ENCODE peak calls at places on chromosomes 5 and 9, in six cellular contexts. One of them, this sample, is unnamed.

GRCh38 chr5:180598797-180599589 is 7.7 kb upstream of the SCGB3A1 start:
- DNase-seq in K562: no peak
- DNase-seq in H1: no peak
- DNase-seq in HepG2: no peak
- DNase-seq in GM12878: no peak
- DNase-seq in GM12891: no peak
- DNase-seq in this sample: no peak

GRCh38 chr5:35188041-35188457 is 42.2 kb downstream of the PRLR start:
- DNase-seq in K562: no peak
- DNase-seq in H1: no peak
- DNase-seq in HepG2: no peak
- DNase-seq in GM12878: no peak
- DNase-seq in GM12891: no peak
- DNase-seq in this sample: no peak

GRCh38 chr9:135574331-135574730 is 12.8 kb downstream of the PAEP start:
- DNase-seq in K562: no peak
- DNase-seq in H1: no peak
- DNase-seq in HepG2: no peak
- DNase-seq in GM12878: no peak
- DNase-seq in GM12891: no peak
- DNase-seq in this sample: no peak

GRCh38 chr5:163408311-163408923 is 29.0 kb upstream of the CCNG1 start:
- DNase-seq in K562: peak; percentile 76
- DNase-seq in H1: no peak
- DNase-seq in HepG2: peak; percentile 20
- DNase-seq in GM12878: peak; percentile 25
- DNase-seq in GM12891: no peak
- DNase-seq in this sample: no peak

GRCh38 chr5:143673676-143674468 is 138.1 kb upstream of the HMHB1 start:
- DNase-seq in K562: no peak
- DNase-seq in H1: no peak
- DNase-seq in HepG2: peak; percentile 81
- DNase-seq in GM12878: no peak
- DNase-seq in GM12891: no peak
- DNase-seq in this sample: no peak

GRCh38 chr9:2928386-2928785 is 84.5 kb upstream of the PUM3 start:
- DNase-seq in K562: no peak
- DNase-seq in H1: no peak
- DNase-seq in HepG2: no peak
- DNase-seq in GM12878: no peak
- DNase-seq in GM12891: no peak
- DNase-seq in this sample: no peak

GRCh38 chr5:14864181-14864812 is 7.3 kb downstream of the ANKH start:
- DNase-seq in K562: no peak
- DNase-seq in H1: no peak
- DNase-seq in HepG2: no peak
- DNase-seq in GM12878: no peak
- DNase-seq in GM12891: no peak
- DNase-seq in this sample: no peak

GRCh38 chr9:112401175-112401815 is 21.4 kb downstream of the HSDL2 start:
- DNase-seq in K562: no peak
- DNase-seq in H1: no peak
- DNase-seq in HepG2: no peak
- DNase-seq in GM12878: no peak
- DNase-seq in GM12891: no peak
- DNase-seq in this sample: no peak

GRCh38 chr5:1208743-1209551 is 7.6 kb downstream of the SLC6A19 start:
- DNase-seq in K562: no peak
- DNase-seq in H1: no peak
- DNase-seq in HepG2: no peak
- DNase-seq in GM12878: no peak
- DNase-seq in GM12891: no peak
- DNase-seq in this sample: no peak

GRCh38 chr5:180816608-180817534 is 14.3 kb upstream of the MGAT1 start:
- DNase-seq in K562: no peak
- DNase-seq in H1: no peak
- DNase-seq in HepG2: no peak
- DNase-seq in GM12878: no peak
- DNase-seq in GM12891: no peak
- DNase-seq in this sample: no peak

GRCh38 chr5:37248970-37249819 is at the start of gene CPLANE1:
- DNase-seq in K562: no peak
- DNase-seq in H1: peak; percentile 64
- DNase-seq in HepG2: peak; percentile 53
- DNase-seq in GM12878: peak; percentile 17
- DNase-seq in GM12891: peak; percentile 71
- DNase-seq in this sample: peak; percentile 69

GRCh38 chr9:16092627-16093091 is 539.8 kb downstream of the CCDC171 start:
- DNase-seq in K562: no peak
- DNase-seq in H1: no peak
- DNase-seq in HepG2: no peak
- DNase-seq in GM12878: no peak
- DNase-seq in GM12891: no peak
- DNase-seq in this sample: no peak

GRCh38 chr5:177304392-177305119 is 957 bp downstream of the PRELID1 start:
- DNase-seq in K562: peak; percentile 62
- DNase-seq in H1: no peak
- DNase-seq in HepG2: peak; percentile 55
- DNase-seq in GM12878: no peak
- DNase-seq in GM12891: no peak
- DNase-seq in this sample: no peak

GRCh38 chr5:9869616-9870288 is 239.6 kb upstream of the TAS2R1 start:
- DNase-seq in K562: no peak
- DNase-seq in H1: no peak
- DNase-seq in HepG2: no peak
- DNase-seq in GM12878: no peak
- DNase-seq in GM12891: no peak
- DNase-seq in this sample: no peak

GRCh38 chr9:135536166-135536565 is 9.8 kb upstream of the OBP2A start:
- DNase-seq in K562: no peak
- DNase-seq in H1: no peak
- DNase-seq in HepG2: no peak
- DNase-seq in GM12878: no peak
- DNase-seq in GM12891: no peak
- DNase-seq in this sample: no peak

GRCh38 chr9:4077499-4078102 is 222.3 kb downstream of the GLIS3 start:
- DNase-seq in K562: peak; percentile 42
- DNase-seq in H1: no peak
- DNase-seq in HepG2: peak; percentile 10
- DNase-seq in GM12878: no peak
- DNase-seq in GM12891: peak; percentile 15
- DNase-seq in this sample: peak; percentile 2

GRCh38 chr5:24789631-24790354 is 145.0 kb upstream of the CDH10 start:
- DNase-seq in K562: no peak
- DNase-seq in H1: no peak
- DNase-seq in HepG2: no peak
- DNase-seq in GM12878: no peak
- DNase-seq in GM12891: no peak
- DNase-seq in this sample: no peak
- TF ChIP-seq TAF1 in K562: no peak
- TF ChIP-seq TAF1 in H1: no peak
- TF ChIP-seq TAF1 in HepG2: no peak
- TF ChIP-seq TAF1 in GM12878: no peak
- TF ChIP-seq TAF1 in GM12891: no peak
- TF ChIP-seq TAF1 in this sample: no peak

GRCh38 chr9:120875954-120876841 is 790 bp downstream of the PHF19 start:
- DNase-seq in K562: peak; percentile 100
- DNase-seq in H1: peak; percentile 41
- DNase-seq in HepG2: peak; percentile 86
- DNase-seq in GM12878: no peak
- DNase-seq in GM12891: peak; percentile 89
- DNase-seq in this sample: peak; percentile 95
- TF ChIP-seq POLR2A in K562: no peak
- TF ChIP-seq POLR2A in H1: peak; percentile 38
- TF ChIP-seq POLR2A in HepG2: peak; percentile 17
- TF ChIP-seq POLR2A in GM12878: peak; percentile 79
- TF ChIP-seq POLR2A in GM12891: no peak
- TF ChIP-seq POLR2A in this sample: no peak

GRCh38 chr9:127452481-127453092 is 1.3 kb downstream of the LRSAM1 start:
- DNase-seq in K562: no peak
- DNase-seq in H1: no peak
- DNase-seq in HepG2: peak; percentile 49
- DNase-seq in GM12878: no peak
- DNase-seq in GM12891: no peak
- DNase-seq in this sample: no peak
- TF ChIP-seq TAF1 in K562: no peak
- TF ChIP-seq TAF1 in H1: no peak
- TF ChIP-seq TAF1 in HepG2: no peak
- TF ChIP-seq TAF1 in GM12878: no peak
- TF ChIP-seq TAF1 in GM12891: no peak
- TF ChIP-seq TAF1 in this sample: no peak

GRCh38 chr9:93453047-93453914 is at the start of gene FAM120AOS:
- DNase-seq in K562: peak; percentile 95
- DNase-seq in H1: peak; percentile 75
- DNase-seq in HepG2: peak; percentile 91
- DNase-seq in GM12878: peak; percentile 71
- DNase-seq in GM12891: peak; percentile 56
- DNase-seq in this sample: peak; percentile 62
- TF ChIP-seq POLR2A in K562: peak; percentile 67
- TF ChIP-seq POLR2A in H1: peak; percentile 23
- TF ChIP-seq POLR2A in HepG2: peak; percentile 57
- TF ChIP-seq POLR2A in GM12878: peak; percentile 52
- TF ChIP-seq POLR2A in GM12891: peak; percentile 32
- TF ChIP-seq POLR2A in this sample: no peak

DNA sequence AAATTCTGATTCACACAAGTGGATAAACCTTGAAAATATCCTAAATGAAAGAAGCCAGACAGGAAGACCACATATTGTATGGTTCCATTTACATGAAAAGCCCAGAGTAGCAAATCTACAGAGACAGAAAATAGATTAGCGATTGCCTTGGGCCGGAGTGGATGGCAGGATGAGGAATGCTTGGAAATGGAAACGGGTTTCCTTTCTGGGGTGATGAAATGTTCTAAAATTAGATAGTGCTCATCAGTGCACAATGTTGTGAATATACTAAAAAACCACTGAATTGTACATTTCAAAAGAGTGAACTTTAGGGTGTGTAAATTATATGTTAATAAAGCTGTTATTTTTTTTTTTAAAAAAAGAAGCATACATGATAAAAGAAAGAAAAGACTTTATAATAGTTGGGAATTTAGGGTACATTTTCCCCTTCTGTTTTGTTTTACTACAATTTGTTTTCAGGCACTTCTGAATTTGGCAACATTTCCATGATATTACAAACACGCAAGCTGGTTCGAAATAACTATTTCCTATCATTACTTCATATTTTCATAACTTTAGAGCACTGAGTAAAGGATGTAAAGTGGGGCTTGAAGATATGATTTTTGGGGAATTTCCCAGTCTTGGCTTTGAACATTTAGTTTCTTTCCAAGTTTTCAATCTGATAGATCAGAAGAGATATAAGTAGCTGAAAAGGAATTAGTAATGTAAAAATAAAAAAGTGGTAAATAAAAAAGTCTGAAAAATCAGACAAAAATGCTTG is 23.9 kb downstream of the SLC35A4 start:
- DNase-seq in K562: no peak
- DNase-seq in H1: no peak
- DNase-seq in HepG2: no peak
- DNase-seq in GM12878: no peak
- DNase-seq in GM12891: no peak
- DNase-seq in this sample: no peak
- TF ChIP-seq TAF1 in K562: no peak
- TF ChIP-seq TAF1 in H1: no peak
- TF ChIP-seq TAF1 in HepG2: no peak
- TF ChIP-seq TAF1 in GM12878: no peak
- TF ChIP-seq TAF1 in GM12891: no peak
- TF ChIP-seq TAF1 in this sample: no peak

DNA sequence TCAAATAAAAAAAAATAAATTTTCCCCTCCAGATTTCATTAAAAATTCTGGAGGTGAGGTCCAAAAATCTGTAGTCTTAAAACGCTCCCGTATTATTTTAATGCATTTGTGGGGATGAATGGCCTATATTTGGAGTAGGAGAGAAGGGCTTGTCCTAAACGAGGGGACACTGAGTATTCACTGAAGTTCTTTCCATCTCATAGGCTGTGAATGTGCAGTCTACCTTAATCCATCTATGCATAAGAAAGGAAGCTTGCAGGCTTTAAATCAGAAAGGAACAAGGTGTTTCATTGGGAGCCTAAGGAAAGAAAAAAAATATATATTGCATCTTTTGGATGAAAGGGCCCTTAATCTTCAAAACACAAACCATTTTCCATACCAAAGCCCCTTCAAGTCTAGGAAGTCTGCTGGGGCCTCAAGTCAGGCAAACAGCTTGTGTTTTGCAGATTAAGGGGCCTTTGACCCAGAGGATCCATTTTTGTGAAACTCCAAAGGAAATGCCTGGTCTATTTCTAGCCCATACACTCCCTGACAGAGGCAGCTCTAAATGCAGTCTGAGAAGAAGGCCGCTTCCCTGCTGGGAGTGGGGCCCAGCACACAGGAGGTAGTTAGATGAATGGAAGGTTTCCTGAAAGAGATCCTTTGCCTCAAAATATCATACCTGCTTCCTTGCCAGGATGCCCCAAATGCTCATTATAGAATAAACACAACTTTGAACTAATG is 35.6 kb downstream of the BRINP1 start:
- DNase-seq in K562: no peak
- DNase-seq in H1: no peak
- DNase-seq in HepG2: no peak
- DNase-seq in GM12878: no peak
- DNase-seq in GM12891: no peak
- DNase-seq in this sample: no peak
- TF ChIP-seq POLR2A in K562: no peak
- TF ChIP-seq POLR2A in H1: no peak
- TF ChIP-seq POLR2A in HepG2: no peak
- TF ChIP-seq POLR2A in GM12878: no peak
- TF ChIP-seq POLR2A in GM12891: no peak
- TF ChIP-seq POLR2A in this sample: no peak

GRCh38 chr5:68891718-68892117 is 202.1 kb upstream of the SLC30A5 start:
- DNase-seq in K562: no peak
- DNase-seq in H1: no peak
- DNase-seq in HepG2: no peak
- DNase-seq in GM12878: peak; percentile 33
- DNase-seq in GM12891: peak; percentile 7
- DNase-seq in this sample: no peak
- TF ChIP-seq TAF1 in K562: no peak
- TF ChIP-seq TAF1 in H1: no peak
- TF ChIP-seq TAF1 in HepG2: no peak
- TF ChIP-seq TAF1 in GM12878: no peak
- TF ChIP-seq TAF1 in GM12891: no peak
- TF ChIP-seq TAF1 in this sample: no peak

This sample was measured in GM12892.